ENCODE peak calls at places on chromosomes 2 and 18, in six cellular contexts. K is H1, M is HepG2, S is K562, E is SK-N-SH, O is GM12878. X is an unnamed sample.

GRCh38 chr2:230714122-230714453 is 1.4 kb downstream of the CAB39 start:
- DNase-seq in S (no peak), M (peak), K (no peak), O (no peak), E (no peak), X (no peak)

GRCh38 chr18:14916181-14916580 is 168.2 kb downstream of the ANKRD30B start:
- DNase-seq in E (no peak), S (no peak), M (no peak), K (no peak), O (no peak), X (no peak)

GRCh38 chr18:59008302-59008974 is 131.2 kb upstream of the SEC11C start:
- DNase-seq in M (no peak), S (no peak), K (peak), O (no peak), E (no peak), X (no peak)

GRCh38 chr2:74474481-74474880 is 2.0 kb upstream of the MRPL53 start:
- DNase-seq in O (no peak), M (no peak), E (no peak), K (no peak), S (no peak), X (no peak)

GRCh38 chr2:26457695-26458364 is 20.1 kb downstream of the OTOF start:
- DNase-seq in K (no peak), E (no peak), S (no peak), O (no peak), M (no peak), X (no peak)

GRCh38 chr2:172442072-172442895 is 14.9 kb downstream of the ITGA6 start:
- DNase-seq in E (no peak), K (no peak), O (no peak), S (no peak), M (peak), X (no peak)

GRCh38 chr2:154599189-154599588 is 99.3 kb upstream of the KCNJ3 start:
- DNase-seq in K (no peak), M (no peak), E (no peak), S (no peak), O (no peak), X (no peak)

GRCh38 chr2:228628682-228629081 is 447.2 kb upstream of the SPHKAP start:
- DNase-seq in K (no peak), E (no peak), M (no peak), S (no peak), O (no peak), X (no peak)

GRCh38 chr2:40556298-40556697 is 104.4 kb upstream of the SLC8A1 start:
- DNase-seq in E (no peak), O (no peak), S (no peak), K (no peak), M (no peak), X (no peak)

GRCh38 chr18:33483908-33484307 is 43.4 kb upstream of the CCDC178 start:
- DNase-seq in K (no peak), M (no peak), S (no peak), E (no peak), O (no peak), X (no peak)

GRCh38 chr2:14016289-14016955 is 616.1 kb upstream of the LRATD1 start:
- DNase-seq in S (no peak), E (peak), K (no peak), M (no peak), O (no peak), X (no peak)

GRCh38 chr2:44291281-44292248 is 16.3 kb downstream of the SLC3A1 start:
- DNase-seq in M (peak), K (no peak), O (no peak), S (peak), E (peak), X (peak)

GRCh38 chr2:130963849-130964793 is 127.4 kb downstream of the ARHGEF4 start:
- DNase-seq in E (peak), K (peak), O (no peak), M (no peak), S (peak), X (peak)

GRCh38 chr2:101478561-101479001 is 3.7 kb upstream of the RFX8 start:
- DNase-seq in E (no peak), M (no peak), O (no peak), K (no peak), S (no peak), X (no peak)

GRCh38 chr2:238423561-238424312 is 3.0 kb upstream of the ASB1 start:
- DNase-seq in K (no peak), E (no peak), S (no peak), M (no peak), O (no peak), X (no peak)

GRCh38 chr2:44799754-44800153 is 141.7 kb upstream of the SIX3 start:
- DNase-seq in M (no peak), O (no peak), E (no peak), K (no peak), S (no peak), X (no peak)

GRCh38 chr2:102094917-102095316 is 47.6 kb upstream of the IL1R1 start:
- DNase-seq in S (peak), O (no peak), E (no peak), M (peak), K (no peak), X (peak)

GRCh38 chr2:35963344-35963743 is 392.2 kb upstream of the CRIM1 start:
- DNase-seq in M (no peak), K (no peak), E (no peak), O (no peak), S (no peak), X (no peak)

GRCh38 chr18:31942301-31942998 is 478 bp downstream of the TRAPPC8 start:
- DNase-seq in M (no peak), O (no peak), S (peak), K (no peak), E (peak), X (peak)

GRCh38 chr18:79986726-79987125 is 1.6 kb downstream of the TXNL4A start:
- DNase-seq in M (no peak), E (peak), O (no peak), K (no peak), S (no peak), X (no peak)

GRCh38 chr2:172113617-172114016 is 10.9 kb upstream of the DLX2 start:
- DNase-seq in M (peak), E (peak), O (no peak), K (no peak), S (peak), X (no peak)

GRCh38 chr2:3736112-3736511 is 32.7 kb downstream of the DCDC2C start:
- DNase-seq in M (no peak), O (no peak), E (no peak), S (no peak), K (no peak), X (no peak)

GRCh38 chr18:79302120-79302519 is 93.6 kb upstream of the NFATC1 start:
- DNase-seq in M (no peak), O (no peak), K (no peak), E (no peak), S (no peak), X (no peak)

DNA sequence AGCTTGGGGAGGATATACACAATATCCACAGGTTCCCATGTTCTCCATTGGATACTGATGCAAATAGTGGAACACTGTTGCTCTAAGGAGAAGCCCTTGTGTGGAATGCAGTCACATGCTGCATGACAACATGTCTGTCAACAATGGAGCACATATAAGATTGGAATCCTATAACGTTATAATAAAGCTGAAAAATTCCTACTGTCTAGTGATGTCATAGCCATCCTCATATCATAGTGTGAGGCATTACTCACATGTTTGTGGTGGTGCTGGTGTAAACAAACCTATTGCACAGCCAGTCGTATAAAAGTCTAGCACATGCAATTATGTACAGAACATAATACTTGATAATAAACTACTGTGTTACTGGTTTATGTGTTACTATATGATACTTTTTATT is 394.7 kb downstream of the FBXO15 start:
- DNase-seq in K (no peak), E (no peak), S (no peak), M (no peak), O (no peak), X (no peak)
- TF ChIP-seq GABPA in K (no peak), E (no peak), S (no peak), M (no peak), O (no peak), X (no peak)

GRCh38 chr2:164843346-164843841 is 1.8 kb upstream of the COBLL1 start:
- DNase-seq in O (no peak), K (no peak), S (no peak), E (no peak), M (peak), X (no peak)
- TF ChIP-seq GABPA in O (no peak), K (no peak), S (no peak), E (no peak), M (no peak), X (no peak)

GRCh38 chr2:24521162-24521857 is 30.3 kb downstream of the NCOA1 start:
- DNase-seq in S (no peak), E (no peak), K (no peak), O (no peak), M (no peak), X (no peak)

GRCh38 chr2:24517247-24517646 is 26.2 kb downstream of the NCOA1 start:
- DNase-seq in E (no peak), S (no peak), K (no peak), M (no peak), O (no peak), X (no peak)

GRCh38 chr2:24520175-24520574 is 29.1 kb downstream of the NCOA1 start:
- DNase-seq in S (no peak), K (no peak), M (no peak), O (no peak), E (no peak), X (no peak)

GRCh38 chr2:24527536-24527935 is 36.5 kb downstream of the NCOA1 start:
- DNase-seq in O (no peak), E (no peak), S (no peak), M (no peak), K (no peak), X (no peak)

GRCh38 chr2:24521975-24522639 is 31.1 kb downstream of the NCOA1 start:
- DNase-seq in S (no peak), K (no peak), O (no peak), M (no peak), E (no peak), X (no peak)
- TF ChIP-seq GABPA in S (no peak), K (no peak), O (no peak), M (no peak), E (no peak), X (no peak)

DNA sequence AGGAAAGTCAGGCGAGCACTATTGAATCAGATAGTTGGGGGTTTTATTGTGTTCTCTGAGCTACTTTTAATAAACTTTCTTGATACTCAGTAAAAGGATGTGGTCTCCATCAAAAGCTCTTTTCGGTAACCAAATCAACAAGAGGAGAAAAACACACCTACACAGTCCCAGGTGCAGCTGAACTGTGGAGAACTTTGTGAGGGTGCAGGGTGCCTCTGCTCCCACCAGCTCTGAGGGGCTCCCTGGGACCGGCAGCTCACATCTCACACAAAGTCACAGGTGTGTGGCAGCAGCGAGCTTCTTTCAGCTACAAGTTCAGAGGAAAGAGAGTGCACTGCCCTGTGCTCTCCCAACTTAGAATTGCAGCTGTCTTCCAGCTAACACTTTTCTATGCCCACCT is 650.4 kb downstream of the RNF144A start:
- DNase-seq in S (no peak), O (peak), M (no peak), E (no peak), K (no peak), X (no peak)
- TF ChIP-seq GABPA in S (no peak), O (no peak), M (no peak), E (no peak), K (no peak), X (no peak)

GRCh38 chr2:239730897-239731296 is 294.2 kb downstream of the NDUFA10 start:
- DNase-seq in M (no peak), K (no peak), S (no peak), E (peak), O (no peak), X (no peak)
- TF ChIP-seq GABPA in M (no peak), K (no peak), S (no peak), E (no peak), O (no peak), X (no peak)

X was measured in HL-60.